ENCODE peak calls at places on chromosome 1, in ten cellular contexts. H, U, N, T, F, L, O, Z, Y and W are unnamed samples. For H3K9me3, the result is how much of the 10 kb centered on the place peaks cover.

GRCh38 chr1:53581476-53581875 is 122.3 kb downstream of the DMRTB1 start:
- DNase-seq in H (no peak), U (no peak), N (no peak), T (no peak), F (no peak), L (peak), O (no peak), Z (no peak), Y (no peak), W (no peak)

GRCh38 chr1:208449951-208450350 is 205.8 kb upstream of the PLXNA2 start:
- DNase-seq in H (no peak), U (no peak), N (no peak), T (no peak), F (no peak), L (no peak), O (no peak), Z (no peak), Y (no peak), W (no peak)

GRCh38 chr1:197145451-197146029 is 929 bp downstream of the ASPM start:
- DNase-seq in H (no peak), U (no peak), N (no peak), T (peak), F (no peak), L (no peak), O (no peak), Z (no peak), Y (no peak), W (no peak)

GRCh38 chr1:38151399-38151798 is 104.8 kb upstream of the POU3F1 start:
- DNase-seq in H (no peak), U (no peak), N (no peak), T (no peak), F (no peak), L (no peak), O (no peak), Z (no peak), Y (no peak), W (no peak)

GRCh38 chr1:111813440-111814304 is 58.0 kb downstream of the DDX20 start:
- DNase-seq in H (no peak), U (no peak), N (no peak), T (no peak), F (no peak), L (no peak), O (no peak), Z (no peak), Y (no peak), W (no peak)

GRCh38 chr1:210376836-210377377 is 48.2 kb downstream of the HHAT start:
- DNase-seq in H (no peak), U (no peak), N (no peak), T (no peak), F (no peak), L (no peak), O (no peak), Z (no peak), Y (no peak), W (no peak)

GRCh38 chr1:92504751-92505692 is 18.3 kb upstream of the GFI1 start:
- DNase-seq in H (no peak), U (no peak), N (no peak), T (no peak), F (no peak), L (no peak), O (no peak), Z (no peak), Y (no peak), W (no peak)

GRCh38 chr1:56435434-56436337 is 143.7 kb downstream of the PLPP3 start:
- DNase-seq in H (no peak), U (no peak), N (no peak), T (no peak), F (no peak), L (no peak), O (no peak), Z (no peak), Y (no peak), W (no peak)

GRCh38 chr1:100164226-100164625 is 13.8 kb downstream of the LRRC39 start:
- DNase-seq in H (no peak), U (no peak), N (no peak), T (peak), F (no peak), L (no peak), O (no peak), Z (no peak), Y (no peak), W (no peak)

GRCh38 chr1:31570906-31571305 is 5.4 kb upstream of the TINAGL1 start:
- DNase-seq in H (no peak), U (no peak), N (no peak), T (no peak), F (no peak), L (no peak), O (no peak), Z (no peak), Y (no peak), W (no peak)

GRCh38 chr1:166165661-166166399 is 971 bp downstream of the FAM78B start:
- DNase-seq in H (no peak), U (peak), N (no peak), T (peak), F (peak), L (no peak), O (peak), Z (no peak), Y (peak), W (no peak)

GRCh38 chr1:6275826-6276764 is 15.2 kb upstream of the GPR153 start:
- DNase-seq in H (peak), U (no peak), N (no peak), T (peak), F (no peak), L (peak), O (no peak), Z (no peak), Y (peak), W (no peak)

GRCh38 chr1:109181085-109181806 is 32.5 kb upstream of the SARS1 start:
- DNase-seq in H (no peak), U (no peak), N (no peak), T (peak), F (peak), L (no peak), O (no peak), Z (no peak), Y (peak), W (no peak)

GRCh38 chr1:209769956-209770355 is 14.1 kb downstream of the TRAF3IP3 start:
- DNase-seq in H (no peak), U (peak), N (no peak), T (no peak), F (no peak), L (no peak), O (no peak), Z (no peak), Y (no peak), W (no peak)

GRCh38 chr1:185338719-185339622 is 21.9 kb upstream of the IVNS1ABP start:
- DNase-seq in H (peak), U (peak), N (no peak), T (no peak), F (no peak), L (no peak), O (no peak), Z (no peak), Y (peak), W (no peak)

GRCh38 chr1:192609110-192610079 is 26.6 kb upstream of the RGS13 start:
- DNase-seq in H (peak), U (no peak), N (peak), T (no peak), F (no peak), L (peak), O (no peak), Z (no peak), Y (peak), W (peak)

GRCh38 chr1:4527819-4528218 is 126.6 kb upstream of the AJAP1 start:
- DNase-seq in H (no peak), U (no peak), N (no peak), T (no peak), F (no peak), L (no peak), O (no peak), Z (no peak), Y (peak), W (no peak)
- H3K9me3 ChIP-seq in H (under half), U (under half), N (under half), T (under half), F (under half), L (under half), O (under half), Z (under half), Y (under half), W (under half)

GRCh38 chr1:4366091-4366490 is 288.3 kb upstream of the AJAP1 start:
- DNase-seq in H (no peak), U (no peak), N (no peak), T (no peak), F (no peak), L (no peak), O (no peak), Z (no peak), Y (no peak), W (no peak)

GRCh38 chr1:4367230-4367629 is 287.2 kb upstream of the AJAP1 start:
- DNase-seq in H (no peak), U (no peak), N (no peak), T (no peak), F (no peak), L (no peak), O (no peak), Z (no peak), Y (no peak), W (no peak)

DNA sequence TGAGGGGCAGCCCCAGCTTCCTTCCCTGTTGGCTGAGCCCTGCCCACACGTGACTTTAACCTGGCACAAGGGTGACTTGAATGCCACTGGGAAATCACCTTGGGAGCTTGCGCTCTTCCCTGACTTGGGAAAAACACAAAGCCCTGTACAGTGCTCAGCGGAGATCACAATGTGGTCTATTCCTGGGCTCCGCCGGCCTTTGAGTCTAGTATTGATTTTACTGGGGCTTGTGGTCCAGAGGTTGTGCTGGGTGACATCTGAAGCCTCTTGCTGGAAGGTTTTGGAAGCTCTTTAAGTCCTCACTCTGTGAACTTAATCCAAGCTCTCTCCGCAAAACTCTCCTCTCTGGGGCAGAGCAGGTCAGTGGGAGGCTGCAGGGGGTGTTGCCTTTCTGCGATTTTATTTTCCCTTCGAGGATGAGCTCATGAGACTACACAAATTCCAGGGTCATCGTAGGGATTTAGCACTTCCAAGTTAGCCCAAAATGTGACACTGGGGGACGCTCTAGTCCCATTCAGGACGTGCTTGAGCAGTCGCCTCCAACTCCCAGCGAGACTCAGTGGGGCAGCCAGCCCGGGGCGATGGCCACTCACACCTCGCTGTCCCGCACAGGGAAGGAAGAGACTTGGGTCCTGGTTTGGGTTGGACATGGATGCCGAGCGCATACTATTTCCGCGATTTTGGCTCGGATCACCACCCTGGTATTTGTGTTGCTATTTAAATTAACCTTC is 291.9 kb upstream of the AJAP1 start:
- DNase-seq in H (no peak), U (no peak), N (no peak), T (no peak), F (no peak), L (no peak), O (no peak), Z (no peak), Y (no peak), W (no peak)
- H3K9me3 ChIP-seq in H (under half), U (under half), N (under half), T (under half), F (under half), L (under half), O (under half), Z (under half), Y (under half), W (under half)

GRCh38 chr1:118926261-118926660 is 61.9 kb downstream of the TBX15 start:
- DNase-seq in H (no peak), U (no peak), N (no peak), T (no peak), F (no peak), L (no peak), O (no peak), Z (no peak), Y (no peak), W (no peak)
- H3K9me3 ChIP-seq in H (under half), U (under half), N (under half), T (under half), F (under half), L (under half), O (under half), Z (under half), Y (under half), W (under half)

GRCh38 chr1:4685466-4685865 is 31.1 kb downstream of the AJAP1 start:
- DNase-seq in H (no peak), U (no peak), N (no peak), T (no peak), F (no peak), L (no peak), O (no peak), Z (no peak), Y (no peak), W (no peak)

GRCh38 chr1:4682607-4683220 is 28.3 kb downstream of the AJAP1 start:
- DNase-seq in H (no peak), U (no peak), N (no peak), T (no peak), F (no peak), L (no peak), O (no peak), Z (no peak), Y (no peak), W (no peak)

GRCh38 chr1:4687943-4688342 is 33.5 kb downstream of the AJAP1 start:
- DNase-seq in H (no peak), U (no peak), N (no peak), T (no peak), F (no peak), L (no peak), O (no peak), Z (no peak), Y (no peak), W (no peak)

GRCh38 chr1:4684142-4684541 is 29.7 kb downstream of the AJAP1 start:
- DNase-seq in H (no peak), U (no peak), N (no peak), T (no peak), F (no peak), L (no peak), O (no peak), Z (no peak), Y (no peak), W (no peak)

DNA sequence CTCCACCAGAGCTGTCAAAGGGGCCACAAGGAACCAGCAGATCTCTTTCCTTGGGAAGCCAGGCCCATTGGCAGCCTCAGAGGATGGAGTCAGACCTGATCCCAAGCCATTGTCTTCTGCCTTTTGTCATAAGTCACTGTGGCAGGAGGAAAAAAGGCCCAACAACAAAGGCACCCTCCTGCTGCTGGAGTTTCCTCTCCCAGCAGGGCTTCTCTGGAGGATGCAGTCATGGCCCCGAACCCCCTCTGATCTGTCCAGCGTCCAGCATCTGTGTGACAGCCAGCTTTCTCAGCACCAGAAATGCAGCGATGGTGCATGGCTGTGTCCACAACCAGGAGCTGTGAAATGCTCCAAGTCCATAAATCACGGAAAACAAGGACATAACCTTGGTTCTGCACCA is 30.4 kb downstream of the AJAP1 start:
- DNase-seq in H (no peak), U (no peak), N (no peak), T (no peak), F (no peak), L (no peak), O (no peak), Z (no peak), Y (no peak), W (no peak)
- H3K9me3 ChIP-seq in H (under half), U (under half), N (under half), T (under half), F (under half), L (under half), O (under half), Z (under half), Y (under half), W (under half)

DNA sequence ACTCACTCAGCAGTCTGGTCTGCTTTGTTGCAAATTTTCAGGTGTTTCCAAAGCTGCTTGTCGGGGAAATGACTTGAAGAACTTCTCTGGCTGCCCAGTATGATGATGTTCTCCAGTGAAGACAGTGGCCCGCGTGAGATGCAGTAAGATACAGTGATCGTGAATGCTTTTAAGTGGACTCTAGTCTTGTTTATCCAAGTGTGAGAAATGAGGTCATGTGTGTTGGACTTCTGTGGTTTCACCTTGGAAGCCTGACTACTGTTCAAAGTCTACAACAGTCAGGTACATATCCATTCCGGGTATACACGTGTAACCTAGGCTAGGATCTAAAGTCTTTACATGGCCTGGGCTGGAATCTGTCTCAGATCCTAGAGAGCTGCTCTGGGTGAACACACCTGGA is 29.1 kb downstream of the ZNF695 start:
- DNase-seq in H (no peak), U (no peak), N (no peak), T (no peak), F (no peak), L (no peak), O (no peak), Z (no peak), Y (no peak), W (no peak)
- H3K9me3 ChIP-seq in H (half or more), U (under half), N (half or more), T (under half), F (half or more), L (under half), O (under half), Z (under half), Y (under half), W (under half)

GRCh38 chr1:41730806-41731205 is 187.9 kb downstream of the HIVEP3 start:
- DNase-seq in H (no peak), U (no peak), N (no peak), T (no peak), F (no peak), L (no peak), O (no peak), Z (no peak), Y (no peak), W (no peak)

GRCh38 chr1:41727749-41728115 is 191.0 kb downstream of the HIVEP3 start:
- DNase-seq in H (no peak), U (no peak), N (no peak), T (no peak), F (no peak), L (peak), O (no peak), Z (no peak), Y (no peak), W (no peak)

GRCh38 chr1:41724248-41724647 is 194.5 kb downstream of the HIVEP3 start:
- DNase-seq in H (no peak), U (no peak), N (no peak), T (peak), F (no peak), L (no peak), O (no peak), Z (peak), Y (no peak), W (no peak)

GRCh38 chr1:41728403-41729202 is 190.1 kb downstream of the HIVEP3 start:
- DNase-seq in H (no peak), U (no peak), N (no peak), T (no peak), F (no peak), L (no peak), O (peak), Z (no peak), Y (peak), W (peak)

DNA sequence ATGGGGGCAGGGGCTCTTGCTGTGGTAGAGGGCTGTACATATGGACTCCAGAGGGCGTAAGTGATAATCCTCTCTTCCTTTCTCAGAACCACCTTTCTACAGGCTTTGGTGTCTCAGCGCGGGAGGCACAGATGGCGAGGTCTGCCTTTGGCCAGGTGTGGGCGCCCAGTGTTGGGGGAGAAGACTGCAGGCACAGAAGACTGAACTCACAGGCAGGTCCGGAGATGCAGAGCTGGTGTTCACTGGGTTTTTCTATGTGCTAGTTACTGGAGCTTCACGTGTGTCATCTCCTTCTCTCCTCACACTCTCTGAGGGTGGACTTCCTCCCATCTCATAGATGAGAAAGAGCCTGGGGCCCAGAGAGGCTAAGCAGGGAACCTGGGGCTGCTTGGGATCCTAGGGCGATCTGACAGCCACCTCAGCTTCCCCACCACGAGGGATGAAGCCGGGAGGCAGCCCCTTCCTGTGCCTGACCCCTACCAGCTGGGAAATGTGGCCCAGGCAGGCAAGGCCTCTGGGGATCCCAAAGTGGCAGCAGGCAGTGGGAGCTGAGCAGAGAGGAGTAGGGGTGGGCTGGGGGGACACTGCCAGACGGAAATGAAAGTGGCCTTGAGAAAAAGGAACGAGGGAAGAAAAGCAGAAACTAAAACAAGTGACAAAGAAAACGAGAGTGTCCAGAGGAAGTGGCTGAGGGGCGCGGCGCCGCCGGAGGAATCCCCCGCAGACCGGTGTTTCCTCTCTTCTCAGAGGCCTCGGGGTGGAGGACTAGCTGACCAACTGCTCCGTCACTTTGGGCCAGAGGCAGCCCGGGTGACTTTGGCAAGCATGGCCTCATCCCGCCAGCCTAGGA is 191.6 kb downstream of the HIVEP3 start:
- DNase-seq in H (peak), U (no peak), N (no peak), T (no peak), F (no peak), L (peak), O (no peak), Z (no peak), Y (peak), W (no peak)
- H3K9me3 ChIP-seq in H (under half), U (under half), N (under half), T (under half), F (under half), L (under half), O (under half), Z (under half), Y (under half), W (under half)

GRCh38 chr1:4462831-4463484 is 191.5 kb upstream of the AJAP1 start:
- DNase-seq in H (no peak), U (no peak), N (no peak), T (no peak), F (no peak), L (no peak), O (no peak), Z (no peak), Y (no peak), W (no peak)
- H3K9me3 ChIP-seq in H (under half), U (under half), N (under half), T (under half), F (under half), L (under half), O (under half), Z (under half), Y (under half), W (under half)